ENCODE peak calls at places on chromosomes 4 and X, in five cellular contexts. P is IMR-90, T is lower leg skin, L is GM12892, C is sigmoid colon. M is an unnamed sample.

GRCh38 chr4:33959519-33959918 is 2284.8 kb downstream of the ARAP2 start:
- DNase-seq in P (no peak), T (no peak), L (no peak), C (no peak), M (no peak)

GRCh38 chrX:151030845-151031244 is 47.7 kb downstream of the HMGB3 start:
- DNase-seq in P (no peak), T (no peak), L (no peak), C (no peak), M (no peak)

GRCh38 chr4:151651496-151651895 is 109.3 kb downstream of the GATB start:
- DNase-seq in P (no peak), T (no peak), L (no peak), C (no peak), M (no peak)

GRCh38 chr4:138301536-138301935 is 59.4 kb upstream of the SLC7A11 start:
- DNase-seq in P (no peak), T (no peak), L (no peak), C (no peak), M (no peak)

GRCh38 chr4:114040319-114041116 is 61.1 kb upstream of the ARSJ start:
- DNase-seq in P (peak; percentile 26), T (no peak), L (peak; percentile 2), C (no peak), M (no peak)

GRCh38 chr4:37767019-37767418 is 59.5 kb upstream of the PGM2 start:
- DNase-seq in P (no peak), T (no peak), L (no peak), C (no peak), M (no peak)

GRCh38 chr4:94724016-94724415 is 33.7 kb upstream of the BMPR1B start:
- DNase-seq in P (no peak), T (no peak), L (no peak), C (no peak), M (no peak)

GRCh38 chr4:109406337-109406931 is 27.2 kb upstream of the SEC24B start:
- DNase-seq in P (peak; percentile 71), T (no peak), L (no peak), C (no peak), M (no peak)

GRCh38 chr4:1298461-1298860 is 8.8 kb downstream of the MAEA start:
- DNase-seq in P (no peak), T (no peak), L (no peak), C (no peak), M (no peak)

GRCh38 chrX:63434665-63435064 is 83.5 kb upstream of the SPIN4 start:
- DNase-seq in P (peak; percentile 22), T (peak; percentile 15), L (no peak), C (no peak), M (no peak)

GRCh38 chr4:73952352-73952751 is 29.5 kb downstream of the PF4 start:
- DNase-seq in P (no peak), T (no peak), L (no peak), C (no peak), M (no peak)

GRCh38 chr4:164748375-164748774 is 5.6 kb upstream of the SMIM31 start:
- DNase-seq in P (peak; percentile 19), T (no peak), L (no peak), C (no peak), M (no peak)

GRCh38 chr4:84697615-84698201 is 114.8 kb downstream of the CDS1 start:
- DNase-seq in P (peak; percentile 26), T (no peak), L (no peak), C (no peak), M (no peak)

GRCh38 chrX:100368167-100368566 is 41.9 kb downstream of the PCDH19 start:
- DNase-seq in P (peak; percentile 0), T (no peak), L (no peak), C (no peak), M (no peak)

GRCh38 chrX:28398352-28398751 is 188.9 kb upstream of the IL1RAPL1 start:
- DNase-seq in P (no peak), T (no peak), L (no peak), C (no peak), M (no peak)

GRCh38 chrX:153953342-153953830 is 8.9 kb upstream of the RENBP start:
- DNase-seq in P (peak; percentile 50), T (no peak), L (peak; percentile 96), C (peak; percentile 93), M (peak; percentile 51)

GRCh38 chr4:61938250-61938846 is 738.2 kb downstream of the ADGRL3 start:
- DNase-seq in P (no peak), T (no peak), L (no peak), C (no peak), M (no peak)

GRCh38 chr4:178196751-178197150 is 754.5 kb upstream of the AGA start:
- DNase-seq in P (no peak), T (no peak), L (no peak), C (no peak), M (no peak)

GRCh38 chrX:275967-276587 is 5.1 kb upstream of the PLCXD1 start:
- DNase-seq in P (peak; percentile 37), T (peak; percentile 76), L (peak; percentile 61), C (peak; percentile 88), M (peak; percentile 38)

GRCh38 chr4:186900232-186900900 is 176.7 kb upstream of the FAT1 start:
- DNase-seq in P (peak; percentile 87), T (no peak), L (no peak), C (no peak), M (peak; percentile 26)

GRCh38 chrX:49876750-49877149 is 2.5 kb upstream of the USP27X start:
- DNase-seq in P (peak; percentile 23), T (no peak), L (peak; percentile 15), C (no peak), M (peak; percentile 4)

GRCh38 chr4:67452100-67452887 is 93.0 kb downstream of the CENPC start:
- DNase-seq in P (peak; percentile 4), T (no peak), L (no peak), C (no peak), M (no peak)

GRCh38 chr4:136319789-136320470 is 1212.4 kb downstream of the PCDH18 start:
- DNase-seq in P (peak; percentile 49), T (no peak), L (no peak), C (no peak), M (peak; percentile 11)

GRCh38 chrX:1673337-1673736 is 58.5 kb downstream of the ASMT start:
- DNase-seq in P (no peak), T (no peak), L (no peak), C (no peak), M (no peak)

GRCh38 chr4:133996431-133997121 is 205.0 kb downstream of the PABPC4L start:
- DNase-seq in P (no peak), T (no peak), L (no peak), C (no peak), M (no peak)

GRCh38 chrX:150569155-150569477 is 695 bp downstream of the MTM1 start:
- DNase-seq in P (peak; percentile 43), T (no peak), L (no peak), C (no peak), M (no peak)

GRCh38 chr4:112550728-112551127 is 34.7 kb upstream of the NEUROG2 start:
- DNase-seq in P (peak; percentile 86), T (no peak), L (no peak), C (no peak), M (no peak)

GRCh38 chrX:23656684-23657083 is 10.6 kb upstream of the PRDX4 start:
- DNase-seq in P (peak; percentile 26), T (no peak), L (no peak), C (no peak), M (no peak)

GRCh38 chr4:77193511-77194236 is 36.7 kb downstream of the CCNG2 start:
- DNase-seq in P (no peak), T (peak; percentile 55), L (peak; percentile 78), C (peak; percentile 66), M (no peak)
- TF ChIP-seq POLR2A in P (no peak), T (no peak), L (peak; percentile 54), C (no peak), M (no peak)

DNA sequence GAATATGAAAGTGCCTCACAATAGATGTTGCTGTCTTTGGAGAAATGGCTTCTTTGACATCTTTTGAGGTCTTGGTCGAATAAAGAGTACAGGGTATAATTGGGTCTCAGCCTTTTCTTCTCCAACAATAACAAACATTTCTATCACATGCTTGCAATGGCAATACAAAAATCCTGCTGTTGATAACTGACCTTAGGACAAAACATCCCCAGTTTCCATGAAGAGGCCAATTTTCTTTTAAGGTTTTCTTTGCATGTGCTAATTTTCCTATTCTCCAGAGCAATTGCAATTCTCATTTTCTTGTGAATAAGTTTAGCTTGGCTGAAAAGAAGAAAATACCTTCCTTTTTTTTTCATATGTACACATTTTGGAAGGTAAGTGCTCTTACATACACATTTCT is 130.7 kb upstream of the RPS6KA6 start:
- DNase-seq in P (no peak), T (no peak), L (no peak), C (no peak), M (no peak)
- TF ChIP-seq POLR2A in P (no peak), T (no peak), L (no peak), C (no peak), M (no peak)

GRCh38 chr4:184344899-184345572 is 127.4 kb upstream of the ENPP6 start:
- DNase-seq in P (no peak), T (no peak), L (no peak), C (no peak), M (no peak)

GRCh38 chr4:184344435-184344834 is 126.8 kb upstream of the ENPP6 start:
- DNase-seq in P (no peak), T (no peak), L (no peak), C (no peak), M (no peak)

GRCh38 chr4:184342167-184342856 is 124.6 kb upstream of the ENPP6 start:
- DNase-seq in P (no peak), T (no peak), L (no peak), C (no peak), M (no peak)

GRCh38 chr4:184345573-184345922 is 127.9 kb upstream of the ENPP6 start:
- DNase-seq in P (peak; percentile 22), T (peak; percentile 44), L (no peak), C (peak; percentile 72), M (no peak)

GRCh38 chr4:184343400-184344177 is 125.9 kb upstream of the ENPP6 start:
- DNase-seq in P (peak; percentile 75), T (peak; percentile 62), L (no peak), C (peak; percentile 88), M (peak; percentile 49)
- TF ChIP-seq POLR2A in P (no peak), T (no peak), L (peak; percentile 66), C (no peak), M (peak; percentile 20)

GRCh38 chr4:184347251-184348239 is 126.8 kb downstream of the IRF2 start:
- DNase-seq in P (peak; percentile 68), T (peak; percentile 63), L (no peak), C (peak; percentile 73), M (no peak)
- TF ChIP-seq POLR2A in P (no peak), T (no peak), L (peak; percentile 67), C (no peak), M (no peak)

GRCh38 chrX:123962794-123963373 is 1.4 kb downstream of the STAG2 start:
- DNase-seq in P (peak; percentile 94), T (peak; percentile 92), L (peak; percentile 25), C (peak; percentile 97), M (peak; percentile 42)
- TF ChIP-seq POLR2A in P (peak; percentile 72), T (no peak), L (peak; percentile 64), C (peak; percentile 74), M (peak; percentile 39)

M was measured in H54.